ENCODE peak calls at places on chromosomes 5 and 9, in five cellular contexts. One of them, this sample, is unnamed.

GRCh38 chr5:95403996-95404395 is 12.8 kb downstream of the FAM81B start:
- DNase-seq in fibroblast of lung: peak; percentile 17
- DNase-seq in spleen: no peak
- DNase-seq in PC-3: peak; percentile 32
- DNase-seq in MM.1S: no peak
- DNase-seq in this sample: no peak

GRCh38 chr5:177369050-177369912 is 11.6 kb downstream of the RGS14 start:
- DNase-seq in PC-3: peak; percentile 61
- DNase-seq in spleen: no peak
- DNase-seq in MM.1S: peak; percentile 47
- DNase-seq in fibroblast of lung: no peak
- DNase-seq in this sample: peak; percentile 54

GRCh38 chr9:37913480-37914153 is 9.7 kb upstream of the SLC25A51 start:
- DNase-seq in MM.1S: peak; percentile 77
- DNase-seq in spleen: peak; percentile 85
- DNase-seq in fibroblast of lung: peak; percentile 53
- DNase-seq in PC-3: peak; percentile 86
- DNase-seq in this sample: peak; percentile 86

GRCh38 chr5:142886956-142887355 is 116.8 kb downstream of the ARHGAP26 start:
- DNase-seq in fibroblast of lung: no peak
- DNase-seq in spleen: no peak
- DNase-seq in MM.1S: no peak
- DNase-seq in PC-3: peak; percentile 28
- DNase-seq in this sample: no peak

GRCh38 chr5:94807985-94808384 is 189.5 kb downstream of the SLF1 start:
- DNase-seq in PC-3: no peak
- DNase-seq in MM.1S: no peak
- DNase-seq in spleen: no peak
- DNase-seq in fibroblast of lung: no peak
- DNase-seq in this sample: no peak

GRCh38 chr5:107478068-107478641 is 192.6 kb downstream of the EFNA5 start:
- DNase-seq in fibroblast of lung: no peak
- DNase-seq in MM.1S: no peak
- DNase-seq in PC-3: no peak
- DNase-seq in spleen: no peak
- DNase-seq in this sample: no peak

GRCh38 chr9:72871685-72872084 is 81.2 kb downstream of the ALDH1A1 start:
- DNase-seq in MM.1S: peak; percentile 10
- DNase-seq in fibroblast of lung: no peak
- DNase-seq in spleen: no peak
- DNase-seq in PC-3: peak; percentile 30
- DNase-seq in this sample: no peak

GRCh38 chr5:173234129-173234793 is 745 bp downstream of the NKX2-5 start:
- DNase-seq in spleen: peak; percentile 67
- DNase-seq in PC-3: no peak
- DNase-seq in MM.1S: no peak
- DNase-seq in fibroblast of lung: no peak
- DNase-seq in this sample: no peak

GRCh38 chr5:6626494-6626893 is 6.3 kb downstream of the NSUN2 start:
- DNase-seq in fibroblast of lung: no peak
- DNase-seq in PC-3: no peak
- DNase-seq in spleen: no peak
- DNase-seq in MM.1S: no peak
- DNase-seq in this sample: no peak

GRCh38 chr5:110909415-110909814 is 162.1 kb upstream of the TSLP start:
- DNase-seq in MM.1S: no peak
- DNase-seq in fibroblast of lung: peak; percentile 52
- DNase-seq in spleen: no peak
- DNase-seq in PC-3: peak; percentile 28
- DNase-seq in this sample: no peak

GRCh38 chr5:57445006-57445714 is 37.5 kb downstream of the ACTBL2 start:
- DNase-seq in spleen: no peak
- DNase-seq in PC-3: no peak
- DNase-seq in MM.1S: no peak
- DNase-seq in fibroblast of lung: no peak
- DNase-seq in this sample: no peak

GRCh38 chr5:95808686-95809413 is 13.7 kb downstream of the GLRX start:
- DNase-seq in fibroblast of lung: no peak
- DNase-seq in MM.1S: peak; percentile 95
- DNase-seq in spleen: peak; percentile 94
- DNase-seq in PC-3: no peak
- DNase-seq in this sample: peak; percentile 74

GRCh38 chr9:3730527-3730926 is 204.7 kb upstream of the RFX3 start:
- DNase-seq in PC-3: peak; percentile 66
- DNase-seq in fibroblast of lung: no peak
- DNase-seq in spleen: no peak
- DNase-seq in MM.1S: peak; percentile 55
- DNase-seq in this sample: no peak

GRCh38 chr5:154819546-154819945 is 30.9 kb downstream of the FAXDC2 start:
- DNase-seq in spleen: peak; percentile 34
- DNase-seq in MM.1S: no peak
- DNase-seq in fibroblast of lung: no peak
- DNase-seq in PC-3: no peak
- DNase-seq in this sample: no peak

GRCh38 chr5:110441035-110441434 is 285.4 kb downstream of the TMEM232 start:
- DNase-seq in fibroblast of lung: peak; percentile 42
- DNase-seq in PC-3: peak; percentile 67
- DNase-seq in spleen: no peak
- DNase-seq in MM.1S: peak; percentile 64
- DNase-seq in this sample: no peak

GRCh38 chr9:132042324-132042723 is 37.3 kb downstream of the MED27 start:
- DNase-seq in spleen: no peak
- DNase-seq in MM.1S: no peak
- DNase-seq in fibroblast of lung: peak; percentile 99
- DNase-seq in PC-3: peak; percentile 89
- DNase-seq in this sample: no peak

GRCh38 chr5:17405976-17406876 is 91.8 kb upstream of the TAF11L2 start:
- DNase-seq in MM.1S: no peak
- DNase-seq in PC-3: peak; percentile 51
- DNase-seq in spleen: no peak
- DNase-seq in fibroblast of lung: peak; percentile 69
- DNase-seq in this sample: no peak

GRCh38 chr5:34655354-34655991 is 655 bp upstream of the RAI14 start:
- DNase-seq in PC-3: peak; percentile 48
- DNase-seq in spleen: no peak
- DNase-seq in fibroblast of lung: peak; percentile 91
- DNase-seq in MM.1S: peak; percentile 75
- DNase-seq in this sample: peak; percentile 61

GRCh38 chr5:82287625-82288024 is 9.5 kb upstream of the RPS23 start:
- DNase-seq in spleen: no peak
- DNase-seq in MM.1S: no peak
- DNase-seq in PC-3: no peak
- DNase-seq in fibroblast of lung: no peak
- DNase-seq in this sample: no peak

GRCh38 chr5:141850183-141850768 is 27.9 kb downstream of the PCDH1 start:
- DNase-seq in MM.1S: no peak
- DNase-seq in PC-3: peak; percentile 16
- DNase-seq in fibroblast of lung: peak; percentile 19
- DNase-seq in spleen: no peak
- DNase-seq in this sample: peak; percentile 56

GRCh38 chr9:86470326-86470725 is 116.1 kb upstream of the TUT7 start:
- DNase-seq in fibroblast of lung: peak; percentile 60
- DNase-seq in spleen: no peak
- DNase-seq in MM.1S: no peak
- DNase-seq in PC-3: no peak
- DNase-seq in this sample: no peak

GRCh38 chr5:101425345-101425744 is 522.3 kb upstream of the ST8SIA4 start:
- DNase-seq in MM.1S: no peak
- DNase-seq in PC-3: no peak
- DNase-seq in fibroblast of lung: peak; percentile 33
- DNase-seq in spleen: no peak
- DNase-seq in this sample: no peak

GRCh38 chr5:159341914-159342313 is 11.6 kb upstream of the IL12B start:
- DNase-seq in fibroblast of lung: peak; percentile 80
- DNase-seq in MM.1S: no peak
- DNase-seq in spleen: peak; percentile 81
- DNase-seq in PC-3: peak; percentile 92
- DNase-seq in this sample: peak; percentile 78

GRCh38 chr9:109781541-109782197 is 1.7 kb downstream of the PALM2AKAP2 start:
- DNase-seq in fibroblast of lung: peak; percentile 35
- DNase-seq in PC-3: no peak
- DNase-seq in spleen: no peak
- DNase-seq in MM.1S: no peak
- DNase-seq in this sample: no peak

GRCh38 chr5:79146352-79146751 is 34.7 kb downstream of the BHMT start:
- DNase-seq in MM.1S: no peak
- DNase-seq in PC-3: peak; percentile 67
- DNase-seq in spleen: no peak
- DNase-seq in fibroblast of lung: peak; percentile 55
- DNase-seq in this sample: no peak

GRCh38 chr5:154298060-154298459 is 107.5 kb downstream of the GALNT10 start:
- DNase-seq in PC-3: no peak
- DNase-seq in spleen: no peak
- DNase-seq in MM.1S: no peak
- DNase-seq in fibroblast of lung: no peak
- DNase-seq in this sample: no peak

GRCh38 chr5:148828461-148829247 is 2.2 kb downstream of the ADRB2 start:
- DNase-seq in MM.1S: peak; percentile 82
- DNase-seq in spleen: no peak
- DNase-seq in fibroblast of lung: peak; percentile 13
- DNase-seq in PC-3: peak; percentile 86
- DNase-seq in this sample: no peak

GRCh38 chr9:19985081-19985480 is 196.2 kb upstream of the SLC24A2 start:
- DNase-seq in MM.1S: no peak
- DNase-seq in fibroblast of lung: no peak
- DNase-seq in spleen: no peak
- DNase-seq in PC-3: peak; percentile 56
- DNase-seq in this sample: no peak

GRCh38 chr9:34375901-34376595 is 650 bp downstream of the MYORG start:
- DNase-seq in spleen: peak; percentile 91
- DNase-seq in fibroblast of lung: peak; percentile 38
- DNase-seq in MM.1S: peak; percentile 80
- DNase-seq in PC-3: peak; percentile 54
- DNase-seq in this sample: peak; percentile 65

GRCh38 chr5:98308231-98308630 is 465.2 kb upstream of the RGMB start:
- DNase-seq in PC-3: no peak
- DNase-seq in MM.1S: no peak
- DNase-seq in spleen: no peak
- DNase-seq in fibroblast of lung: no peak
- DNase-seq in this sample: no peak

GRCh38 chr5:138956801-138957200 is 81.7 kb upstream of the LRRTM2 start:
- DNase-seq in spleen: no peak
- DNase-seq in MM.1S: no peak
- DNase-seq in fibroblast of lung: no peak
- DNase-seq in PC-3: no peak
- DNase-seq in this sample: no peak

GRCh38 chr5:138955672-138956295 is 80.6 kb upstream of the LRRTM2 start:
- DNase-seq in PC-3: no peak
- DNase-seq in MM.1S: no peak
- DNase-seq in fibroblast of lung: no peak
- DNase-seq in spleen: no peak
- DNase-seq in this sample: no peak

GRCh38 chr5:138953370-138954256 is 78.5 kb upstream of the LRRTM2 start:
- DNase-seq in MM.1S: peak; percentile 7
- DNase-seq in PC-3: no peak
- DNase-seq in spleen: peak; percentile 90
- DNase-seq in fibroblast of lung: peak; percentile 72
- DNase-seq in this sample: peak; percentile 81

GRCh38 chr5:138954257-138955012 is 79.3 kb upstream of the LRRTM2 start:
- DNase-seq in MM.1S: no peak
- DNase-seq in fibroblast of lung: no peak
- DNase-seq in PC-3: no peak
- DNase-seq in spleen: peak; percentile 58
- DNase-seq in this sample: no peak

DNA sequence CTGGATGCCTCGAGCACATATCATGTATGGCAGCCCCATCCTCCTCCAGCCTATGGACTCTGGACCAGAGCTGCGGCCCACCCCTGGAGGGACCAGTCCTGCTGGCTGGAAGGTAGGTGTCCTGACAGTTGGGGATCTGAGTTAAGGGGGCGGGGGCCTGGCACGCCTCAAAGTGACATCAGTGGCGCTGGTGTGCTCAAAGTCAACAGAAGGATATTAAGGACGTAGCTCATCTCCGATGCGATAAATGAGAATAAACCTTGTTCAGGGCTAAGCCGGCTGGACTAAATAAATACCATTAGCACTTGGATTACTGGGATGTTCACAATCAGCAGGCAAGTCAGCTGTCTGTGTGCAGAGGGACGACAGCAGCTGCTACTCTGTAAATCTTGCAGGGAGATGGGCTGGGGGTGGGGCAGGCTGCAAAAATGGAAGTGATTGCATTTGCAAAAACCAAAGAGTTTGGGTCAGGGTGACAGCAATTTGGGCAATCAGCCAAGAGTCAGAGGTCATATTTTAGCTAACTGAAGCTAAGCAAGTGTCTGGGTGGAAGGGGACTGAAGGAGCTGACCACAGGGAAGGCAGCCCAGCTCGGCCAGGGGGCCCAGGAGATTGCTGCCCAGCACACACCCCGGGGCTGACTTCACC is 80.0 kb upstream of the LRRTM2 start:
- DNase-seq in spleen: peak; percentile 74
- DNase-seq in fibroblast of lung: no peak
- DNase-seq in PC-3: no peak
- DNase-seq in MM.1S: no peak
- DNase-seq in this sample: peak; percentile 55
- H3K4me1 ChIP-seq in spleen: peaks cover 18% of the 10 kb centered on the region
- H3K4me1 ChIP-seq in fibroblast of lung: peaks cover 23% of the 10 kb centered on the region
- H3K4me1 ChIP-seq in PC-3: no peaks in the 10 kb centered on the region
- H3K4me1 ChIP-seq in MM.1S: no peaks in the 10 kb centered on the region
- H3K4me1 ChIP-seq in this sample: peaks cover 55% of the 10 kb centered on the region

GRCh38 chr9:134214395-134214765 is 50.0 kb upstream of the RNU6ATAC start:
- DNase-seq in spleen: no peak
- DNase-seq in fibroblast of lung: no peak
- DNase-seq in PC-3: no peak
- DNase-seq in MM.1S: no peak
- DNase-seq in this sample: no peak
- H3K4me1 ChIP-seq in spleen: peaks cover 3% of the 10 kb centered on the region
- H3K4me1 ChIP-seq in fibroblast of lung: peaks cover 13% of the 10 kb centered on the region
- H3K4me1 ChIP-seq in PC-3: no peaks in the 10 kb centered on the region
- H3K4me1 ChIP-seq in MM.1S: no peaks in the 10 kb centered on the region
- H3K4me1 ChIP-seq in this sample: peaks cover 12% of the 10 kb centered on the region

GRCh38 chr5:119290607-119291006 is 65.2 kb upstream of the TNFAIP8 start:
- DNase-seq in PC-3: no peak
- DNase-seq in MM.1S: no peak
- DNase-seq in spleen: no peak
- DNase-seq in fibroblast of lung: no peak
- DNase-seq in this sample: no peak
- H3K4me1 ChIP-seq in PC-3: peaks cover 30% of the 10 kb centered on the region
- H3K4me1 ChIP-seq in MM.1S: peaks cover 36% of the 10 kb centered on the region
- H3K4me1 ChIP-seq in spleen: peaks cover 43% of the 10 kb centered on the region
- H3K4me1 ChIP-seq in fibroblast of lung: no peaks in the 10 kb centered on the region
- H3K4me1 ChIP-seq in this sample: peaks cover 52% of the 10 kb centered on the region

GRCh38 chr5:103467831-103468230 is 94.8 kb downstream of the NUDT12 start:
- DNase-seq in PC-3: no peak
- DNase-seq in fibroblast of lung: no peak
- DNase-seq in spleen: no peak
- DNase-seq in MM.1S: no peak
- DNase-seq in this sample: no peak

GRCh38 chr5:103466494-103466893 is 96.1 kb downstream of the NUDT12 start:
- DNase-seq in PC-3: peak; percentile 83
- DNase-seq in spleen: no peak
- DNase-seq in MM.1S: no peak
- DNase-seq in fibroblast of lung: peak; percentile 55
- DNase-seq in this sample: no peak

GRCh38 chr5:103469288-103470065 is 93.1 kb downstream of the NUDT12 start:
- DNase-seq in MM.1S: no peak
- DNase-seq in PC-3: peak; percentile 90
- DNase-seq in fibroblast of lung: peak; percentile 50
- DNase-seq in spleen: no peak
- DNase-seq in this sample: no peak

GRCh38 chr5:103464801-103465484 is 97.6 kb downstream of the NUDT12 start:
- DNase-seq in fibroblast of lung: no peak
- DNase-seq in MM.1S: no peak
- DNase-seq in spleen: no peak
- DNase-seq in PC-3: peak; percentile 33
- DNase-seq in this sample: no peak

GRCh38 chr5:103465891-103466290 is 96.7 kb downstream of the NUDT12 start:
- DNase-seq in MM.1S: no peak
- DNase-seq in spleen: no peak
- DNase-seq in fibroblast of lung: no peak
- DNase-seq in PC-3: no peak
- DNase-seq in this sample: no peak
- H3K4me1 ChIP-seq in MM.1S: no peaks in the 10 kb centered on the region
- H3K4me1 ChIP-seq in spleen: no peaks in the 10 kb centered on the region
- H3K4me1 ChIP-seq in fibroblast of lung: peaks cover 6% of the 10 kb centered on the region
- H3K4me1 ChIP-seq in PC-3: peaks cover 60% of the 10 kb centered on the region
- H3K4me1 ChIP-seq in this sample: peaks cover 8% of the 10 kb centered on the region

This sample was measured in body of pancreas.